ENCODE peak calls at places on chromosomes 5 and 9, in four cellular contexts. F, P, T and B are unnamed samples.

GRCh38 chr9:99677281-99677680 is 144.4 kb upstream of the NR4A3 start:
- DNase-seq in P (no peak), T (no peak), F (no peak), B (no peak)

GRCh38 chr9:127921592-127922120 is 4.8 kb upstream of the ST6GALNAC4 start:
- DNase-seq in P (peak; percentile 67), F (peak; percentile 88), T (no peak), B (peak; percentile 58)

GRCh38 chr5:17833336-17833735 is 199.1 kb downstream of the TAF11L14 start:
- DNase-seq in T (no peak), F (no peak), P (no peak), B (no peak)

GRCh38 chr5:62720036-62720441 is 141.4 kb downstream of the LRRC70 start:
- DNase-seq in F (peak; percentile 70), P (no peak), T (peak; percentile 36), B (no peak)

GRCh38 chr9:135498381-135499126 is 1.9 kb upstream of the MRPS2 start:
- DNase-seq in T (no peak), P (no peak), F (peak; percentile 68), B (no peak)

GRCh38 chr9:120136685-120137084 is 443.3 kb downstream of the CDK5RAP2 start:
- DNase-seq in P (no peak), T (no peak), F (no peak), B (no peak)

GRCh38 chr5:31119938-31120641 is 73.4 kb upstream of the CDH6 start:
- DNase-seq in F (no peak), P (no peak), T (no peak), B (no peak)

GRCh38 chr9:79116064-79116463 is 455.7 kb upstream of the TLE4 start:
- DNase-seq in P (no peak), T (no peak), F (no peak), B (no peak)

GRCh38 chr5:142006363-142007236 is 6.2 kb downstream of the GNPDA1 start:
- DNase-seq in F (no peak), P (no peak), T (no peak), B (no peak)

GRCh38 chr9:74414325-74414724 is 82.8 kb upstream of the RORB start:
- DNase-seq in P (no peak), T (no peak), F (peak; percentile 24), B (no peak)

GRCh38 chr5:33806736-33807442 is 84.9 kb downstream of the ADAMTS12 start:
- DNase-seq in F (no peak), T (no peak), P (no peak), B (no peak)

GRCh38 chr5:139654875-139655491 is 6.8 kb downstream of the CXXC5 start:
- DNase-seq in T (no peak), F (peak; percentile 66), P (no peak), B (no peak)

GRCh38 chr5:33563983-33564908 is 123.5 kb downstream of the TARS1 start:
- DNase-seq in T (no peak), P (no peak), F (no peak), B (no peak)

GRCh38 chr9:107872457-107873192 is 383.1 kb upstream of the KLF4 start:
- DNase-seq in T (no peak), F (no peak), P (no peak), B (no peak)

GRCh38 chr9:132586830-132587483 is 4.6 kb downstream of the BARHL1 start:
- DNase-seq in P (no peak), F (no peak), T (no peak), B (no peak)

GRCh38 chr5:45038366-45038987 is 229.7 kb downstream of the MRPS30 start:
- DNase-seq in T (peak; percentile 31), P (no peak), F (no peak), B (no peak)

GRCh38 chr5:179974281-179974945 is 66.7 kb upstream of the TBC1D9B start:
- DNase-seq in T (no peak), P (no peak), F (no peak), B (no peak)